ENCODE peak calls at places on chromosome 10, in ten cellular contexts. O, N, W, U, K, S, R, E, J and A are unnamed samples.
A peak's percentile ranks its signal among the peaks of the same experiment; 100 is the strongest.

GRCh38 chr10:36725581-36726520 is 399.5 kb upstream of the ANKRD30A start:
- DNase-seq in S (peak; percentile 73), W (peak; percentile 88), U (no peak), E (peak; percentile 89), N (no peak), J (no peak), O (peak; percentile 85), R (no peak), K (no peak), A (peak; percentile 94)

GRCh38 chr10:78648256-78648860 is 420.4 kb upstream of the ZMIZ1 start:
- DNase-seq in N (no peak), S (no peak), W (peak; percentile 55), R (no peak), J (no peak), K (no peak), O (no peak), E (no peak), U (no peak), A (no peak)

GRCh38 chr10:43308986-43309385 is 42.1 kb upstream of the RASGEF1A start:
- DNase-seq in S (no peak), R (peak; percentile 67), K (no peak), J (no peak), O (peak; percentile 65), W (no peak), U (no peak), N (no peak), E (peak; percentile 38), A (no peak)

GRCh38 chr10:113959383-113959760 is 84.3 kb upstream of the ADRB1 start:
- DNase-seq in O (no peak), E (no peak), W (no peak), U (no peak), J (no peak), K (no peak), S (no peak), N (no peak), R (no peak), A (peak; percentile 25)

GRCh38 chr10:46229144-46229563 is 57.6 kb upstream of the ANTXRL start:
- DNase-seq in W (no peak), S (peak; percentile 61), U (no peak), N (no peak), O (peak; percentile 53), E (peak; percentile 11), R (no peak), J (no peak), K (no peak), A (no peak)

GRCh38 chr10:42962902-42963231 is 114.0 kb upstream of the RET start:
- DNase-seq in E (no peak), S (no peak), N (no peak), K (no peak), R (no peak), O (no peak), W (no peak), U (peak; percentile 14), J (no peak), A (no peak)

GRCh38 chr10:71044720-71045119 is 156.4 kb upstream of the PCBD1 start:
- DNase-seq in R (no peak), K (no peak), W (no peak), S (no peak), O (no peak), J (no peak), N (no peak), E (no peak), U (no peak), A (no peak)

GRCh38 chr10:266974-267425 is 131.7 kb downstream of the ZMYND11 start:
- DNase-seq in K (no peak), N (no peak), O (peak; percentile 65), E (peak; percentile 69), U (no peak), J (no peak), S (no peak), R (no peak), W (peak; percentile 51), A (peak; percentile 46)

GRCh38 chr10:114855776-114856543 is 34.4 kb downstream of the FHIP2A start:
- DNase-seq in R (no peak), W (peak; percentile 73), O (peak; percentile 62), J (no peak), U (no peak), E (peak; percentile 73), K (no peak), S (no peak), N (no peak), A (peak; percentile 28)

GRCh38 chr10:93462881-93463280 is 19.3 kb downstream of the MYOF start:
- DNase-seq in J (no peak), K (peak; percentile 76), E (peak; percentile 89), W (peak; percentile 54), U (no peak), R (no peak), O (peak; percentile 69), N (peak; percentile 80), S (no peak), A (peak; percentile 54)

GRCh38 chr10:102313221-102313896 is 68.0 kb downstream of the GBF1 start:
- DNase-seq in O (no peak), N (no peak), E (no peak), S (peak; percentile 26), K (no peak), W (no peak), J (no peak), R (no peak), U (no peak), A (no peak)

GRCh38 chr10:76665029-76665428 is 972.6 kb downstream of the KCNMA1 start:
- DNase-seq in R (no peak), U (no peak), W (no peak), J (no peak), K (no peak), N (no peak), S (no peak), E (no peak), O (no peak), A (no peak)

GRCh38 chr10:129774082-129774735 is 189.9 kb downstream of the EBF3 start:
- DNase-seq in E (no peak), U (no peak), J (no peak), S (no peak), N (no peak), W (no peak), O (no peak), R (no peak), K (peak; percentile 31), A (no peak)

GRCh38 chr10:106830466-106830865 is 334.0 kb downstream of the SORCS1 start:
- DNase-seq in N (no peak), S (no peak), K (no peak), R (no peak), W (no peak), U (no peak), O (no peak), J (no peak), E (no peak), A (no peak)

GRCh38 chr10:126160971-126161630 is 227.2 kb downstream of the ADAM12 start:
- DNase-seq in K (no peak), S (no peak), U (no peak), J (no peak), O (peak; percentile 72), N (no peak), R (no peak), W (peak; percentile 37), E (peak; percentile 57), A (no peak)

GRCh38 chr10:89627863-89628262 is 17.2 kb downstream of the PANK1 start:
- DNase-seq in N (no peak), K (no peak), E (no peak), W (no peak), U (no peak), R (no peak), J (no peak), S (no peak), O (no peak), A (no peak)
- TF ChIP-seq CTCF in N (no peak), K (no peak), E (no peak), W (no peak), U (no peak), R (no peak), J (no peak), S (no peak), O (no peak), A (no peak)

GRCh38 chr10:5697342-5697741 is 12.7 kb downstream of the TASOR2 start:
- DNase-seq in O (no peak), E (no peak), U (no peak), R (no peak), S (no peak), J (no peak), W (no peak), N (no peak), K (no peak), A (no peak)

GRCh38 chr10:5692476-5693358 is 8.1 kb downstream of the TASOR2 start:
- DNase-seq in U (peak; percentile 53), J (no peak), R (no peak), W (peak; percentile 19), S (peak; percentile 87), O (peak; percentile 74), E (peak; percentile 42), N (peak; percentile 39), K (peak; percentile 78), A (peak; percentile 59)

GRCh38 chr10:5694573-5694972 is 9.9 kb downstream of the TASOR2 start:
- DNase-seq in S (no peak), K (no peak), R (no peak), W (no peak), N (no peak), O (no peak), E (no peak), J (no peak), U (no peak), A (no peak)

GRCh38 chr10:5688587-5688986 is 3.9 kb downstream of the TASOR2 start:
- DNase-seq in J (no peak), S (no peak), K (no peak), O (no peak), U (no peak), N (no peak), W (no peak), E (no peak), R (no peak), A (no peak)

GRCh38 chr10:5691786-5692185 is 7.1 kb downstream of the TASOR2 start:
- DNase-seq in U (no peak), J (no peak), E (no peak), K (no peak), R (no peak), S (no peak), N (no peak), O (no peak), W (no peak), A (peak; percentile 70)
- H3K4me3 ChIP-seq in U (peak overlapping the region; percentile 71), J (no peak overlapping the region), E (no peak overlapping the region), K (peak overlapping the region; percentile 54), R (no peak overlapping the region), S (peak overlapping the region; percentile 42), N (no peak overlapping the region), O (no peak overlapping the region), W (no peak overlapping the region), A (peak overlapping the region; percentile 56)

GRCh38 chr10:6936931-6937330 is 356.9 kb upstream of the PRKCQ start:
- DNase-seq in E (no peak), R (no peak), S (no peak), J (no peak), N (no peak), K (no peak), O (no peak), W (no peak), U (no peak), A (no peak)
- TF ChIP-seq CTCF in E (no peak), R (no peak), S (no peak), J (no peak), N (no peak), K (no peak), O (no peak), W (no peak), U (no peak), A (no peak)

DNA sequence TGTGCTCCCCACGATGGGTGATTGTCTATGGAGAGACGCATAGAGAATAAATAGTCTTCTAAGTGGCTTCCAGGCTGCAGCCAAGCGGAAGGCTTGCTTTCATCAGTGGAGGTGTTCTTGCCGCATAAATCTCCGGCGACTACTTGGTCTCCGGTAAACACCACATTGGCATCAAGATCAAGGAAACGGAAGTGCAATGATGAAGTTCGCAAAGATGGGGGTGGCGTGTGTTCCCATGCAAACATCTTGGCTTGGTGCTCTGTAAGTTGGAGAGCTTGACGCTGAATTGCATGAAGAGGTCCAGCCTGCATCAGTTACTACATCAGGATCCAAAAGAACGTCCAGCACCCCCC is 182.1 kb upstream of the LYZL2 start:
- DNase-seq in S (no peak), W (no peak), O (no peak), R (no peak), K (no peak), U (no peak), E (no peak), J (no peak), N (no peak), A (no peak)
- H3K4me3 ChIP-seq in S (no peak overlapping the region), W (no peak overlapping the region), O (no peak overlapping the region), R (no peak overlapping the region), K (no peak overlapping the region), U (no peak overlapping the region), E (no peak overlapping the region), J (no peak overlapping the region), N (no peak overlapping the region), A (no peak overlapping the region)